ENCODE peak calls at places on chromosomes 12 and 14, in ten cellular contexts. U is ELR; P is activated CD4-positive, alpha-beta T cell treated with anti-CD3 and anti-CD28 coated beads for 1 hour; X is mesothelial cell of epicardium; Y is WTC11; V is activated T-cell treated with anti-CD3 and anti-CD28 coated beads, Interleukin-2, amount 50 U/mL, for 4 hours; L is OCI-LY7; D is neural progenitor cell; O is right lobe of liver; N is NCI-H774. G is an unnamed sample.

GRCh38 chr12:108430245-108430644 is 84.8 kb upstream of the FICD start:
- DNase-seq in X (no peak), Y (no peak), U (no peak), D (no peak), P (no peak), N (no peak), L (no peak), V (no peak), O (no peak), G (peak)

GRCh38 chr12:110934093-110934852 is 13.9 kb upstream of the MYL2 start:
- DNase-seq in U (peak), L (no peak), P (no peak), N (no peak), X (no peak), O (no peak), V (no peak), D (peak), Y (no peak), G (no peak)

GRCh38 chr12:27497446-27497845 is 26.6 kb upstream of the PPFIBP1 start:
- DNase-seq in P (no peak), V (no peak), N (no peak), D (no peak), X (no peak), Y (no peak), O (no peak), L (no peak), U (no peak), G (no peak)

GRCh38 chr12:32863128-32863527 is 33.4 kb downstream of the PKP2 start:
- DNase-seq in U (no peak), L (no peak), O (peak), P (no peak), N (no peak), X (no peak), D (no peak), V (no peak), Y (no peak), G (no peak)

GRCh38 chr12:6052940-6053329 is 71.5 kb downstream of the VWF start:
- DNase-seq in X (no peak), Y (no peak), O (no peak), L (no peak), N (no peak), U (peak), P (no peak), V (no peak), D (no peak), G (peak)

GRCh38 chr12:125133616-125134015 is 68.4 kb downstream of the AACS start:
- DNase-seq in X (no peak), D (no peak), U (no peak), L (no peak), P (no peak), N (no peak), V (no peak), O (no peak), Y (no peak), G (no peak)

GRCh38 chr14:68723808-68724268 is 69.0 kb downstream of the ZFP36L1 start:
- DNase-seq in U (no peak), Y (no peak), D (no peak), L (no peak), N (no peak), P (no peak), V (no peak), O (peak), X (no peak), G (peak)

GRCh38 chr12:27081668-27082091 is 698 bp downstream of the C12orf71 start:
- DNase-seq in U (peak), N (no peak), X (no peak), O (no peak), Y (peak), P (no peak), V (no peak), D (peak), L (no peak), G (no peak)

GRCh38 chr12:1606021-1606622 is 11.7 kb upstream of the FBXL14 start:
- DNase-seq in Y (peak), V (peak), L (no peak), D (no peak), X (peak), U (peak), P (peak), O (peak), N (peak), G (peak)

GRCh38 chr12:129762436-129762835 is 141.4 kb downstream of the TMEM132D start:
- DNase-seq in O (no peak), N (no peak), V (no peak), X (no peak), L (no peak), U (no peak), D (no peak), Y (no peak), P (no peak), G (no peak)

GRCh38 chr14:45085004-45085403 is 1.1 kb downstream of the PRPF39 start:
- DNase-seq in X (no peak), P (no peak), L (peak), U (peak), D (peak), O (no peak), Y (no peak), V (no peak), N (no peak), G (peak)

GRCh38 chr14:106586098-106586704 is 1059.8 kb downstream of the TMEM121 start:
- DNase-seq in L (peak), P (peak), N (peak), D (no peak), O (no peak), X (no peak), V (peak), U (no peak), Y (no peak), G (no peak)

GRCh38 chr12:110928700-110929099 is 8.3 kb upstream of the MYL2 start:
- DNase-seq in V (no peak), U (no peak), P (no peak), D (no peak), N (no peak), X (no peak), Y (no peak), O (peak), L (no peak), G (no peak)

GRCh38 chr12:47391566-47391965 is 311.8 kb upstream of the AMIGO2 start:
- DNase-seq in X (no peak), D (no peak), Y (no peak), O (no peak), L (no peak), P (peak), N (no peak), V (peak), U (no peak), G (no peak)

GRCh38 chr14:99769123-99769522 is 24.1 kb upstream of the EML1 start:
- DNase-seq in L (no peak), D (no peak), N (no peak), U (no peak), O (no peak), V (no peak), P (no peak), Y (no peak), X (no peak), G (no peak)

GRCh38 chr12:40226652-40227051 is 1.9 kb downstream of the LRRK2 start:
- DNase-seq in O (no peak), D (no peak), L (peak), X (no peak), Y (no peak), P (no peak), N (no peak), U (peak), V (no peak), G (peak)

GRCh38 chr14:55624913-55625312 is 44.9 kb downstream of the KTN1 start:
- DNase-seq in V (no peak), P (no peak), X (no peak), D (no peak), Y (no peak), O (no peak), N (no peak), U (no peak), L (no peak), G (no peak)

G was measured in lung microvascular endothelial cell.